ENCODE peak calls at places on chromosomes 2 and 18, in eight cellular contexts. One of them, this sample, is unnamed.

GRCh38 chr2:193584001-193584400 is 1389.3 kb upstream of the TMEFF2 start:
- DNase-seq in psoas muscle: no peak
- DNase-seq in GM10248: no peak
- DNase-seq in RWPE1: no peak
- DNase-seq in foreskin fibroblast: peak
- DNase-seq in astrocyte of the spinal cord: peak
- DNase-seq in LNCaP clone FGC: no peak
- DNase-seq in spleen: peak
- DNase-seq in this sample: no peak

GRCh38 chr18:58513615-58514014 is 115.3 kb downstream of the ALPK2 start:
- DNase-seq in psoas muscle: no peak
- DNase-seq in GM10248: no peak
- DNase-seq in RWPE1: no peak
- DNase-seq in foreskin fibroblast: no peak
- DNase-seq in astrocyte of the spinal cord: no peak
- DNase-seq in LNCaP clone FGC: no peak
- DNase-seq in spleen: no peak
- DNase-seq in this sample: no peak

GRCh38 chr2:241632478-241633325 is 4.3 kb downstream of the THAP4 start:
- DNase-seq in psoas muscle: no peak
- DNase-seq in GM10248: no peak
- DNase-seq in RWPE1: no peak
- DNase-seq in foreskin fibroblast: no peak
- DNase-seq in astrocyte of the spinal cord: no peak
- DNase-seq in LNCaP clone FGC: no peak
- DNase-seq in spleen: no peak
- DNase-seq in this sample: no peak

GRCh38 chr2:40740419-40740818 is 288.5 kb upstream of the SLC8A1 start:
- DNase-seq in psoas muscle: no peak
- DNase-seq in GM10248: no peak
- DNase-seq in RWPE1: no peak
- DNase-seq in foreskin fibroblast: no peak
- DNase-seq in astrocyte of the spinal cord: no peak
- DNase-seq in LNCaP clone FGC: no peak
- DNase-seq in spleen: no peak
- DNase-seq in this sample: no peak

GRCh38 chr2:204691911-204692510 is 146.7 kb downstream of the PARD3B start:
- DNase-seq in psoas muscle: no peak
- DNase-seq in GM10248: peak
- DNase-seq in RWPE1: peak
- DNase-seq in foreskin fibroblast: peak
- DNase-seq in astrocyte of the spinal cord: peak
- DNase-seq in LNCaP clone FGC: peak
- DNase-seq in spleen: no peak
- DNase-seq in this sample: peak

GRCh38 chr2:10659898-10660568 is 29.7 kb downstream of the NOL10 start:
- DNase-seq in psoas muscle: peak
- DNase-seq in GM10248: no peak
- DNase-seq in RWPE1: peak
- DNase-seq in foreskin fibroblast: peak
- DNase-seq in astrocyte of the spinal cord: peak
- DNase-seq in LNCaP clone FGC: no peak
- DNase-seq in spleen: no peak
- DNase-seq in this sample: no peak

GRCh38 chr2:68799615-68800400 is 65.2 kb downstream of the ARHGAP25 start:
- DNase-seq in psoas muscle: no peak
- DNase-seq in GM10248: no peak
- DNase-seq in RWPE1: peak
- DNase-seq in foreskin fibroblast: no peak
- DNase-seq in astrocyte of the spinal cord: no peak
- DNase-seq in LNCaP clone FGC: no peak
- DNase-seq in spleen: no peak
- DNase-seq in this sample: no peak

GRCh38 chr2:157611726-157612125 is 16.9 kb downstream of the ACVR1C start:
- DNase-seq in psoas muscle: no peak
- DNase-seq in GM10248: no peak
- DNase-seq in RWPE1: no peak
- DNase-seq in foreskin fibroblast: no peak
- DNase-seq in astrocyte of the spinal cord: no peak
- DNase-seq in LNCaP clone FGC: no peak
- DNase-seq in spleen: no peak
- DNase-seq in this sample: no peak

GRCh38 chr2:217798191-217798590 is 204.6 kb downstream of the TNS1 start:
- DNase-seq in psoas muscle: no peak
- DNase-seq in GM10248: no peak
- DNase-seq in RWPE1: no peak
- DNase-seq in foreskin fibroblast: no peak
- DNase-seq in astrocyte of the spinal cord: no peak
- DNase-seq in LNCaP clone FGC: no peak
- DNase-seq in spleen: no peak
- DNase-seq in this sample: no peak

GRCh38 chr2:122993592-122993991 is 1031.5 kb upstream of the CNTNAP5 start:
- DNase-seq in psoas muscle: no peak
- DNase-seq in GM10248: no peak
- DNase-seq in RWPE1: no peak
- DNase-seq in foreskin fibroblast: no peak
- DNase-seq in astrocyte of the spinal cord: no peak
- DNase-seq in LNCaP clone FGC: no peak
- DNase-seq in spleen: no peak
- DNase-seq in this sample: no peak

GRCh38 chr18:44450220-44450619 is 230.5 kb upstream of the SETBP1 start:
- DNase-seq in psoas muscle: no peak
- DNase-seq in GM10248: no peak
- DNase-seq in RWPE1: no peak
- DNase-seq in foreskin fibroblast: no peak
- DNase-seq in astrocyte of the spinal cord: no peak
- DNase-seq in LNCaP clone FGC: no peak
- DNase-seq in spleen: no peak
- DNase-seq in this sample: no peak

GRCh38 chr2:140506606-140507005 is 1624.2 kb downstream of the LRP1B start:
- DNase-seq in psoas muscle: no peak
- DNase-seq in GM10248: no peak
- DNase-seq in RWPE1: peak
- DNase-seq in foreskin fibroblast: peak
- DNase-seq in astrocyte of the spinal cord: peak
- DNase-seq in LNCaP clone FGC: no peak
- DNase-seq in spleen: no peak
- DNase-seq in this sample: no peak

GRCh38 chr2:168992591-168993349 is 38.4 kb downstream of the ABCB11 start:
- DNase-seq in psoas muscle: no peak
- DNase-seq in GM10248: no peak
- DNase-seq in RWPE1: peak
- DNase-seq in foreskin fibroblast: peak
- DNase-seq in astrocyte of the spinal cord: no peak
- DNase-seq in LNCaP clone FGC: no peak
- DNase-seq in spleen: no peak
- DNase-seq in this sample: no peak

GRCh38 chr2:18559941-18560796 is at the start of gene RDH14:
- DNase-seq in psoas muscle: peak
- DNase-seq in GM10248: peak
- DNase-seq in RWPE1: peak
- DNase-seq in foreskin fibroblast: peak
- DNase-seq in astrocyte of the spinal cord: peak
- DNase-seq in LNCaP clone FGC: peak
- DNase-seq in spleen: peak
- DNase-seq in this sample: peak

GRCh38 chr18:6652098-6652497 is 77.4 kb upstream of the ARHGAP28 start:
- DNase-seq in psoas muscle: no peak
- DNase-seq in GM10248: no peak
- DNase-seq in RWPE1: no peak
- DNase-seq in foreskin fibroblast: no peak
- DNase-seq in astrocyte of the spinal cord: no peak
- DNase-seq in LNCaP clone FGC: peak
- DNase-seq in spleen: no peak
- DNase-seq in this sample: no peak

GRCh38 chr2:53475766-53476165 is 291.8 kb upstream of the CHAC2 start:
- DNase-seq in psoas muscle: no peak
- DNase-seq in GM10248: no peak
- DNase-seq in RWPE1: no peak
- DNase-seq in foreskin fibroblast: no peak
- DNase-seq in astrocyte of the spinal cord: no peak
- DNase-seq in LNCaP clone FGC: no peak
- DNase-seq in spleen: no peak
- DNase-seq in this sample: no peak

GRCh38 chr2:201701591-201701990 is 3.1 kb upstream of the MPP4 start:
- DNase-seq in psoas muscle: no peak
- DNase-seq in GM10248: no peak
- DNase-seq in RWPE1: no peak
- DNase-seq in foreskin fibroblast: no peak
- DNase-seq in astrocyte of the spinal cord: no peak
- DNase-seq in LNCaP clone FGC: no peak
- DNase-seq in spleen: no peak
- DNase-seq in this sample: no peak

GRCh38 chr2:56260415-56260814 is 76.6 kb downstream of the CCDC85A start:
- DNase-seq in psoas muscle: no peak
- DNase-seq in GM10248: no peak
- DNase-seq in RWPE1: no peak
- DNase-seq in foreskin fibroblast: no peak
- DNase-seq in astrocyte of the spinal cord: no peak
- DNase-seq in LNCaP clone FGC: no peak
- DNase-seq in spleen: no peak
- DNase-seq in this sample: no peak

GRCh38 chr2:42622943-42623676 is 54.7 kb downstream of the MTA3 start:
- DNase-seq in psoas muscle: no peak
- DNase-seq in GM10248: no peak
- DNase-seq in RWPE1: no peak
- DNase-seq in foreskin fibroblast: no peak
- DNase-seq in astrocyte of the spinal cord: no peak
- DNase-seq in LNCaP clone FGC: no peak
- DNase-seq in spleen: no peak
- DNase-seq in this sample: no peak

GRCh38 chr2:66573866-66574265 is 138.9 kb downstream of the MEIS1 start:
- DNase-seq in psoas muscle: no peak
- DNase-seq in GM10248: no peak
- DNase-seq in RWPE1: no peak
- DNase-seq in foreskin fibroblast: peak
- DNase-seq in astrocyte of the spinal cord: peak
- DNase-seq in LNCaP clone FGC: no peak
- DNase-seq in spleen: no peak
- DNase-seq in this sample: no peak

GRCh38 chr2:74526649-74527230 is 709 bp upstream of the DQX1 start:
- DNase-seq in psoas muscle: no peak
- DNase-seq in GM10248: no peak
- DNase-seq in RWPE1: no peak
- DNase-seq in foreskin fibroblast: no peak
- DNase-seq in astrocyte of the spinal cord: no peak
- DNase-seq in LNCaP clone FGC: no peak
- DNase-seq in spleen: no peak
- DNase-seq in this sample: no peak

GRCh38 chr2:20291106-20291564 is 59.5 kb downstream of the PUM2 start:
- DNase-seq in psoas muscle: no peak
- DNase-seq in GM10248: peak
- DNase-seq in RWPE1: peak
- DNase-seq in foreskin fibroblast: peak
- DNase-seq in astrocyte of the spinal cord: peak
- DNase-seq in LNCaP clone FGC: peak
- DNase-seq in spleen: no peak
- DNase-seq in this sample: peak

GRCh38 chr2:158194229-158194628 is 92.6 kb downstream of the UPP2 start:
- DNase-seq in psoas muscle: no peak
- DNase-seq in GM10248: no peak
- DNase-seq in RWPE1: no peak
- DNase-seq in foreskin fibroblast: no peak
- DNase-seq in astrocyte of the spinal cord: no peak
- DNase-seq in LNCaP clone FGC: no peak
- DNase-seq in spleen: no peak
- DNase-seq in this sample: no peak

GRCh38 chr18:74331404-74331803 is 15.8 kb downstream of the C18orf63 start:
- DNase-seq in psoas muscle: no peak
- DNase-seq in GM10248: no peak
- DNase-seq in RWPE1: peak
- DNase-seq in foreskin fibroblast: peak
- DNase-seq in astrocyte of the spinal cord: peak
- DNase-seq in LNCaP clone FGC: peak
- DNase-seq in spleen: no peak
- DNase-seq in this sample: no peak

GRCh38 chr2:225104321-225104720 is 62.1 kb upstream of the DOCK10 start:
- DNase-seq in psoas muscle: no peak
- DNase-seq in GM10248: no peak
- DNase-seq in RWPE1: no peak
- DNase-seq in foreskin fibroblast: no peak
- DNase-seq in astrocyte of the spinal cord: no peak
- DNase-seq in LNCaP clone FGC: no peak
- DNase-seq in spleen: no peak
- DNase-seq in this sample: no peak

GRCh38 chr18:12018861-12019260 is 37.6 kb downstream of the IMPA2 start:
- DNase-seq in psoas muscle: no peak
- DNase-seq in GM10248: no peak
- DNase-seq in RWPE1: no peak
- DNase-seq in foreskin fibroblast: no peak
- DNase-seq in astrocyte of the spinal cord: no peak
- DNase-seq in LNCaP clone FGC: no peak
- DNase-seq in spleen: peak
- DNase-seq in this sample: no peak
- TF ChIP-seq CTCF in psoas muscle: no peak
- TF ChIP-seq CTCF in GM10248: no peak
- TF ChIP-seq CTCF in RWPE1: no peak
- TF ChIP-seq CTCF in foreskin fibroblast: no peak
- TF ChIP-seq CTCF in astrocyte of the spinal cord: no peak
- TF ChIP-seq CTCF in LNCaP clone FGC: no peak
- TF ChIP-seq CTCF in spleen: no peak
- TF ChIP-seq CTCF in this sample: no peak

GRCh38 chr2:27378096-27378808 is 2.3 kb downstream of the ZNF513 start:
- DNase-seq in psoas muscle: peak
- DNase-seq in GM10248: no peak
- DNase-seq in RWPE1: no peak
- DNase-seq in foreskin fibroblast: peak
- DNase-seq in astrocyte of the spinal cord: no peak
- DNase-seq in LNCaP clone FGC: no peak
- DNase-seq in spleen: peak
- DNase-seq in this sample: no peak
- TF ChIP-seq CTCF in psoas muscle: peak
- TF ChIP-seq CTCF in GM10248: peak
- TF ChIP-seq CTCF in RWPE1: no peak
- TF ChIP-seq CTCF in foreskin fibroblast: no peak
- TF ChIP-seq CTCF in astrocyte of the spinal cord: peak
- TF ChIP-seq CTCF in LNCaP clone FGC: peak
- TF ChIP-seq CTCF in spleen: no peak
- TF ChIP-seq CTCF in this sample: no peak

GRCh38 chr2:219613671-219614070 is 13.8 kb upstream of the SLC4A3 start:
- DNase-seq in psoas muscle: no peak
- DNase-seq in GM10248: no peak
- DNase-seq in RWPE1: no peak
- DNase-seq in foreskin fibroblast: no peak
- DNase-seq in astrocyte of the spinal cord: no peak
- DNase-seq in LNCaP clone FGC: no peak
- DNase-seq in spleen: peak
- DNase-seq in this sample: no peak
- TF ChIP-seq CTCF in psoas muscle: no peak
- TF ChIP-seq CTCF in GM10248: no peak
- TF ChIP-seq CTCF in RWPE1: no peak
- TF ChIP-seq CTCF in foreskin fibroblast: no peak
- TF ChIP-seq CTCF in astrocyte of the spinal cord: no peak
- TF ChIP-seq CTCF in LNCaP clone FGC: no peak
- TF ChIP-seq CTCF in spleen: no peak
- TF ChIP-seq CTCF in this sample: no peak

DNA sequence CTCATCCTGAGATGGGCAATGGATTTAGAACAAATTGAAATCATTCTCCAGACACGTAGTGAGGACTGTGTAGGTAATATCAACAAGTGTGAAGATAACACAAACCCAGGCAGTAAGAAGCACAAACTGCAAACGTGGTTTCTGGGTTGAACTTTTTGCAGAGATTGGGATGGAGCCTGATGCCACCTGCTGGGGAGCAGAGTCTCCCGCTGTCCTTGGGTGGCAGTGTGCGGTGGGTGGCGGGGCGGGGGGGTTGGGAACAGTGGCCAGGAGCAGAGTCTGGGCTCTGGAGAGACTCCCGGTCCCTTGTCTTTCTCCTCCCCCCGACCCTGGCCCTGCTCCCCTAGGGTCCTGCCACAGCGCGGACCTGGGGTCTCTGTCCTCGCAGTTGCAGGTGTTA is 19.5 kb downstream of the TRAF3IP1 start:
- DNase-seq in psoas muscle: no peak
- DNase-seq in GM10248: no peak
- DNase-seq in RWPE1: peak
- DNase-seq in foreskin fibroblast: no peak
- DNase-seq in astrocyte of the spinal cord: no peak
- DNase-seq in LNCaP clone FGC: no peak
- DNase-seq in spleen: no peak
- DNase-seq in this sample: no peak
- TF ChIP-seq CTCF in psoas muscle: peak
- TF ChIP-seq CTCF in GM10248: no peak
- TF ChIP-seq CTCF in RWPE1: no peak
- TF ChIP-seq CTCF in foreskin fibroblast: no peak
- TF ChIP-seq CTCF in astrocyte of the spinal cord: no peak
- TF ChIP-seq CTCF in LNCaP clone FGC: peak
- TF ChIP-seq CTCF in spleen: no peak
- TF ChIP-seq CTCF in this sample: no peak

This sample was measured in GM20000.